ENCODE peak calls at places on chromosomes 11 and 22, in seven cellular contexts. H is CD4-positive, alpha-beta memory T cell; C is activated T-cell treated with anti-CD3 and anti-CD28 coated beads, Interleukin-2, amount 50 U/mL, for 72 hours; Y is left cardiac atrium; W is AG10803; A is astrocyte of the spinal cord; X is mesendoderm. D is an unnamed sample.

GRCh38 chr11:12245091-12245490 is 132.3 kb upstream of the PARVA start:
- DNase-seq in H (no peak), C (no peak), Y (no peak), W (no peak), A (no peak), X (no peak), D (no peak)

GRCh38 chr11:115501895-115502589 is 2.2 kb downstream of the CADM1 start:
- DNase-seq in H (no peak), C (peak; percentile 9), Y (no peak), W (no peak), A (peak; percentile 30), X (peak; percentile 38), D (peak; percentile 38)

GRCh38 chr11:131773626-131774025 is 403.2 kb downstream of the NTM start:
- DNase-seq in H (no peak), C (no peak), Y (no peak), W (no peak), A (no peak), X (no peak), D (no peak)

GRCh38 chr22:41688365-41689211 is at the start of gene SNU13:
- DNase-seq in H (peak; percentile 92), C (peak; percentile 93), Y (peak; percentile 96), W (peak; percentile 91), A (peak; percentile 91), X (peak; percentile 94), D (peak; percentile 91)

GRCh38 chr22:39714321-39714720 is 143.8 kb downstream of the CACNA1I start:
- DNase-seq in H (no peak), C (no peak), Y (no peak), W (no peak), A (no peak), X (no peak), D (no peak)

GRCh38 chr11:58616594-58616993 is 5.9 kb upstream of the CNTF start:
- DNase-seq in H (no peak), C (no peak), Y (peak; percentile 41), W (peak; percentile 93), A (peak; percentile 92), X (no peak), D (no peak)

GRCh38 chr22:36377022-36377631 is 10.6 kb downstream of the MYH9 start:
- DNase-seq in H (peak; percentile 82), C (no peak), Y (no peak), W (no peak), A (no peak), X (no peak), D (peak; percentile 74)

GRCh38 chr22:46508391-46508999 is 28.9 kb downstream of the CELSR1 start:
- DNase-seq in H (no peak), C (no peak), Y (no peak), W (no peak), A (no peak), X (peak; percentile 50), D (no peak)

GRCh38 chr11:125944350-125945010 is 1.4 kb upstream of the VSIG10L2 start:
- DNase-seq in H (no peak), C (no peak), Y (no peak), W (no peak), A (no peak), X (no peak), D (no peak)

GRCh38 chr11:36240746-36241295 is 48.4 kb downstream of the COMMD9 start:
- DNase-seq in H (no peak), C (no peak), Y (no peak), W (no peak), A (no peak), X (peak; percentile 32), D (no peak)

GRCh38 chr22:48488149-48488551 is 1339.5 kb downstream of the BRD1 start:
- DNase-seq in H (no peak), C (no peak), Y (no peak), W (peak; percentile 39), A (no peak), X (peak; percentile 48), D (no peak)